ENCODE peak calls at places on chromosome 10, in five cellular contexts. B, Z, V, R and P are unnamed samples.

GRCh38 chr10:90313548-90314325 is 544.1 kb downstream of the HTR7 start:
- DNase-seq in V (no peak), Z (no peak), R (peak), B (peak), P (no peak)

GRCh38 chr10:22623624-22624263 is 90.6 kb downstream of the PIP4K2A start:
- DNase-seq in Z (no peak), R (no peak), B (no peak), V (no peak), P (peak)

GRCh38 chr10:11165591-11166543 is 148.2 kb downstream of the CELF2 start:
- DNase-seq in V (peak), R (no peak), B (peak), Z (peak), P (peak)

GRCh38 chr10:108877130-108877529 is 1046.2 kb downstream of the XPNPEP1 start:
- DNase-seq in B (peak), V (no peak), R (no peak), Z (no peak), P (peak)

GRCh38 chr10:103942866-103943265 is 24.1 kb upstream of the SLK start:
- DNase-seq in R (no peak), B (peak), Z (no peak), V (no peak), P (peak)

GRCh38 chr10:108801220-108801619 is 1122.1 kb downstream of the XPNPEP1 start:
- DNase-seq in B (no peak), Z (no peak), R (peak), V (no peak), P (no peak)

GRCh38 chr10:117470733-117471132 is 71.8 kb upstream of the EMX2 start:
- DNase-seq in Z (no peak), R (no peak), V (no peak), B (no peak), P (no peak)

GRCh38 chr10:75272896-75273295 is 37.1 kb upstream of the COMTD1 start:
- DNase-seq in R (no peak), Z (no peak), B (no peak), V (no peak), P (no peak)

GRCh38 chr10:47330804-47331203 is 8.6 kb downstream of the GDF2 start:
- DNase-seq in R (no peak), V (no peak), B (no peak), Z (no peak), P (no peak)

GRCh38 chr10:132901351-132901750 is 41.0 kb downstream of the CFAP46 start:
- DNase-seq in R (no peak), B (no peak), V (peak), Z (no peak), P (no peak)

GRCh38 chr10:26779176-26779860 is 81.4 kb downstream of the ABI1 start:
- DNase-seq in B (no peak), R (peak), V (no peak), Z (no peak), P (no peak)

GRCh38 chr10:98041352-98042043 is 11.1 kb upstream of the CRTAC1 start:
- DNase-seq in Z (peak), R (peak), B (peak), V (no peak), P (peak)

GRCh38 chr10:44298713-44299112 is 86.2 kb downstream of the CXCL12 start:
- DNase-seq in R (no peak), B (no peak), Z (no peak), V (no peak), P (no peak)

GRCh38 chr10:80429521-80429966 is 21.2 kb downstream of the PRXL2A start:
- DNase-seq in R (peak), V (peak), B (no peak), Z (no peak), P (no peak)

GRCh38 chr10:30359373-30360206 is 10.5 kb upstream of the MTPAP start:
- DNase-seq in V (peak), B (peak), Z (peak), R (peak), P (peak)

GRCh38 chr10:11655839-11656238 is 44.4 kb upstream of the USP6NL start:
- DNase-seq in B (no peak), Z (no peak), V (no peak), R (no peak), P (peak)

GRCh38 chr10:57661206-57661605 is 606.5 kb downstream of the IPMK start:
- DNase-seq in R (no peak), V (no peak), Z (no peak), B (no peak), P (no peak)

GRCh38 chr10:28570598-28570997 is 37.7 kb downstream of the WAC start:
- DNase-seq in B (no peak), V (no peak), Z (no peak), R (no peak), P (no peak)

GRCh38 chr10:53088956-53089355 is 316.4 kb upstream of the MBL2 start:
- DNase-seq in B (no peak), R (no peak), Z (no peak), V (no peak), P (no peak)

GRCh38 chr10:93376372-93377296 is 105.5 kb downstream of the MYOF start:
- DNase-seq in V (no peak), R (peak), B (peak), Z (no peak), P (peak)

GRCh38 chr10:99711129-99711719 is 20.7 kb downstream of the COX15 start:
- DNase-seq in V (no peak), R (peak), Z (no peak), B (peak), P (peak)

GRCh38 chr10:132538031-132538789 is 623 bp downstream of the INPP5A start:
- DNase-seq in B (no peak), Z (no peak), V (no peak), R (no peak), P (no peak)

GRCh38 chr10:120562956-120563355 is 105.9 kb downstream of the PLPP4 start:
- DNase-seq in B (no peak), V (peak), R (no peak), Z (no peak), P (no peak)

DNA sequence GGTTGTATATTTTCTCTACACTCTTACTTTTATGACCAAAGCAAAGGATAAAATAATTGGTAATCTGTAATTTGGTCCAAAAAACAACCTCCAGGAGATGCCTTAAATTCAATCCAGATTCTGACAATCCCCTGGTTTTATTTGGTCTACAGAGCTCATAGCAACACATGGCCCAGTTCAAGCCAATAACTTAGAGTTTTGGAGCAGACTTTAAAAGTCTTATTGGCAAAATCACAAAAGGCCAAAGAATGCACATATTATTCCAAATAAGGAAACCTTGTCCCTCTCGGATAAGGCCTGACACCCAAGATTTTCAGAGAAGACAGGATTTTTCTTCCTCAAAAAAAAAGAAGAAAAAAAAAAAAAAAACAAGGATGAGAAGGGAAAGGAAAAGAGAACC is 51.9 kb downstream of the SORBS1 start:
- DNase-seq in V (no peak), Z (no peak), B (peak), R (no peak), P (no peak)
- H3K4me3 ChIP-seq in V (no peak), Z (no peak), B (no peak), R (no peak), P (no peak)

DNA sequence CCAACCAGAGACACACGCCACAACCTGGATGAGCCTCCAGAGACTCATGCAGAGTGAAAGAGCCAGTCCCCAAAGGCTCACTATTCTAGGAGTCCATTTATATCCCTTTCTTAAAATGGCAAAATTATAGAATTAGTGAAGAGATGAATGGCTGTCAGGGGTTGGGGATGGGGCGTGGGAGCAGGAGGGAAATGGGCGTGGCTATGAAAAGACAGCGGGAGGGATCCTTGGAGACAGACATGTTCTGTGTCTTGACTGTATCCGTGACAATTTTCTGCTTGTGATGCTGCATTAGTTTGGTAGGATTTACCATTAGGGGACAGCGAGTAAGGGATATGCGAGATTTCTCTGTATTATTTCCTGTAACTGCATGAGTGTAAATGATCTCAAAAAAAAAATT is 33.0 kb downstream of the FAM53B start:
- DNase-seq in V (no peak), Z (no peak), R (no peak), B (no peak), P (no peak)
- TF ChIP-seq CTCF in V (no peak), Z (no peak), R (no peak), B (no peak), P (no peak)

DNA sequence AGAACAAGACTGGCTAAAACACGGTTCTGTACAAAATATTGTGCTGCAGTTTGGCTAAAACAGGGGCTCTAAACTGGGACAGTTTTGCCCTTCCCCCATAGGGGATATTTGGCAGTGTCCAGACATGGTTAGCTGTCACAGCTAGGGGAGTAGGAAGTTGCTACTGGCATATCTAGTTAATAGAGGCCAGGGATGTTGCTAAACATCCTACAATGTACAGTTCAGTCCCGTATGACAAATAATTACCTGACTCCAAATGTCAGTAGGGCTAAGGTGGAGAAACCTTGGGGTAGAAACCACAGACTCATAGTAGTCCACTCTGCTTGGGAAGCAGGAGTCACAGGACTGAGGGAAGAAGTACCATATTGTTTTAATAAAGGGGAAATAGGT is 39.8 kb downstream of the WBP1L start:
- DNase-seq in B (no peak), V (no peak), R (peak), Z (no peak), P (peak)
- H3K4me3 ChIP-seq in B (peak), V (no peak), R (no peak), Z (no peak), P (no peak)

GRCh38 chr10:45594276-45595157 is 78.1 kb downstream of the ZFAND4 start:
- DNase-seq in B (peak), Z (peak), V (peak), R (peak), P (peak)
- TF ChIP-seq CTCF in B (no peak), Z (no peak), V (peak), R (peak), P (peak)

DNA sequence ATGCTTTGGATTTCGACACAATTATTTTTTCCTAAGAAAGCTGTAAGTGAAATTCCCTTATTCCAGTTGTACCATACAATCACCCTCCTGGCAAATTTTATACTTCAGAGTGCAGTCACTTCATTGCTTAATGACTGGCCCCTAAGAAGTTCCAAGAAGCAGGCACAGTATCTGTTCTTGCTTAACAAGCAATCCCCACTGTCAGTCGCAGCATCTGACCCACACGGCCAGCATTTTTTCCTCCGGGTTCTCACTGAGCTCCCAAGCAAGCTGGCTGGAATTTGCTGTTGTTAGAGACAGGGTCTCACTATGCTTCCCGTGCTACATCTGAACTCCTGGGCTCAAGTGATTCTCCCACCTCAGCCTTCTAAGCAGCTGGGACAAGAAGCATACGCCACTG is 163.3 kb downstream of the PARD3 start:
- DNase-seq in Z (no peak), V (no peak), B (no peak), R (no peak), P (peak)
- H3K4me3 ChIP-seq in Z (no peak), V (no peak), B (no peak), R (no peak), P (no peak)

DNA sequence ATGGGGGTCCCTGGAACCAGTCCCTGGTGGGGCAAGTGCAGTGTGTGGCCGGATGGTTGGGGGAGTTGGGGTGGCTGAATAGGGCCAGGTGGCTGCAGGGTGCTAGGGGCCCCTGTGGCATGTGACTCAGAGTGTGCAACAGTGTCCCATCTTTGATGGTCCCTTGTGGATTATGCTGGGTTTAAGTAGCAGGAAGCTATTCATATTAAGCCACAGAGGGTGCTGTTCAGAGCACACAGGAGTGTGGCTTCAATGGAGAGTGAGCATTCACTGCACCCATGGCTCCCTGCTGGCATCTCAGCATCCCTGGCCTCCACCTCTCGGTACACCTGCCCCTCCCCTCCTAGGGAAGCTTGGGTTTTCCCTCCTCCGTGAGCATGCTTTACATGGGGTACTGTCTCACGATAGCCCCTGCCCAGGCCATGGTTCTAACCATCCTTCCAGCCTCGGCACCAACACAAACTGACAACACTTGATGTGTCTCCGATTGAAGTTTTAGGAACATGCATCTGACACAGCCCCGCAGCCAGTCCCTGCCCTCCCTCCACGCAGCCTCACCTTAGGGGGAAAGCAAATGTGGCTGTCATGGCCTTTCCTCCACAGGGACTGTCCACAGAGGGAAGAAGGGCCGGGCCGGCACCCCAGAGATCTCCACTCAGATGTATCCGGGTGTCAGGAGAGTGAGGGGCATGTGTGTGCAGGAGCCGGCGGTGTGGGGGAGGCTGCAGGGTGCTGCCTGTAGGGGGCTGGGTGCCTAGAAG is 30.4 kb upstream of the PPIF start:
- DNase-seq in V (no peak), B (no peak), Z (no peak), R (no peak), P (peak)
- TF ChIP-seq CTCF in V (no peak), B (no peak), Z (no peak), R (peak), P (no peak)

GRCh38 chr10:7320072-7320471 is 90.8 kb downstream of the SFMBT2 start:
- DNase-seq in B (no peak), Z (no peak), V (no peak), R (no peak), P (no peak)
- H3K4me3 ChIP-seq in B (no peak), Z (no peak), V (no peak), R (no peak), P (no peak)

GRCh38 chr10:71471031-71471430 is 74.3 kb downstream of the CDH23 start:
- DNase-seq in R (no peak), B (no peak), V (no peak), Z (no peak), P (no peak)
- TF ChIP-seq CTCF in R (no peak), B (no peak), V (no peak), Z (no peak), P (no peak)